ENCODE peak calls at places on chromosomes 12 and 14, in eight cellular contexts. One of them, this sample, is unnamed.

GRCh38 chr12:19095869-19096480 is 33.6 kb upstream of the PLEKHA5 start:
- DNase-seq in A673: no peak
- DNase-seq in lower leg skin: no peak
- DNase-seq in foreskin fibroblast: peak
- DNase-seq in CD8-positive, alpha-beta T cell: no peak
- DNase-seq in astrocyte of the spinal cord: peak
- DNase-seq in A549: peak
- DNase-seq in astrocyte of the cerebellum: no peak
- DNase-seq in this sample: no peak

GRCh38 chr14:55580401-55581010 is 499 bp downstream of the KTN1 start:
- DNase-seq in CD8-positive, alpha-beta T cell: peak
- DNase-seq in astrocyte of the spinal cord: no peak
- DNase-seq in A549: peak
- DNase-seq in foreskin fibroblast: peak
- DNase-seq in A673: peak
- DNase-seq in astrocyte of the cerebellum: no peak
- DNase-seq in lower leg skin: peak
- DNase-seq in this sample: peak

GRCh38 chr14:36397357-36397756 is 76.9 kb upstream of the MBIP start:
- DNase-seq in A673: no peak
- DNase-seq in astrocyte of the spinal cord: no peak
- DNase-seq in CD8-positive, alpha-beta T cell: no peak
- DNase-seq in foreskin fibroblast: no peak
- DNase-seq in A549: no peak
- DNase-seq in lower leg skin: no peak
- DNase-seq in astrocyte of the cerebellum: no peak
- DNase-seq in this sample: no peak

GRCh38 chr12:124804011-124804621 is 59.5 kb downstream of the SCARB1 start:
- DNase-seq in astrocyte of the cerebellum: peak
- DNase-seq in astrocyte of the spinal cord: peak
- DNase-seq in lower leg skin: peak
- DNase-seq in foreskin fibroblast: peak
- DNase-seq in A673: peak
- DNase-seq in CD8-positive, alpha-beta T cell: no peak
- DNase-seq in A549: peak
- DNase-seq in this sample: peak

GRCh38 chr12:80226576-80226975 is 127.2 kb downstream of the OTOGL start:
- DNase-seq in lower leg skin: no peak
- DNase-seq in CD8-positive, alpha-beta T cell: no peak
- DNase-seq in astrocyte of the spinal cord: peak
- DNase-seq in A549: no peak
- DNase-seq in astrocyte of the cerebellum: no peak
- DNase-seq in A673: peak
- DNase-seq in foreskin fibroblast: peak
- DNase-seq in this sample: peak

GRCh38 chr12:68877583-68877982 is 55.4 kb downstream of the CPM start:
- DNase-seq in CD8-positive, alpha-beta T cell: no peak
- DNase-seq in A549: no peak
- DNase-seq in A673: no peak
- DNase-seq in foreskin fibroblast: no peak
- DNase-seq in astrocyte of the spinal cord: no peak
- DNase-seq in lower leg skin: no peak
- DNase-seq in astrocyte of the cerebellum: no peak
- DNase-seq in this sample: no peak

GRCh38 chr12:14454098-14454907 is 88.8 kb downstream of the ATF7IP start:
- DNase-seq in astrocyte of the spinal cord: peak
- DNase-seq in A549: peak
- DNase-seq in A673: peak
- DNase-seq in foreskin fibroblast: peak
- DNase-seq in CD8-positive, alpha-beta T cell: no peak
- DNase-seq in astrocyte of the cerebellum: no peak
- DNase-seq in lower leg skin: no peak
- DNase-seq in this sample: peak

GRCh38 chr12:75482636-75483035 is 2.1 kb downstream of the GLIPR1 start:
- DNase-seq in foreskin fibroblast: peak
- DNase-seq in astrocyte of the cerebellum: no peak
- DNase-seq in A549: no peak
- DNase-seq in CD8-positive, alpha-beta T cell: no peak
- DNase-seq in astrocyte of the spinal cord: no peak
- DNase-seq in A673: peak
- DNase-seq in lower leg skin: no peak
- DNase-seq in this sample: no peak

GRCh38 chr14:103892247-103892646 is 36.0 kb upstream of the TDRD9 start:
- DNase-seq in A549: no peak
- DNase-seq in A673: no peak
- DNase-seq in lower leg skin: no peak
- DNase-seq in CD8-positive, alpha-beta T cell: no peak
- DNase-seq in astrocyte of the cerebellum: no peak
- DNase-seq in astrocyte of the spinal cord: no peak
- DNase-seq in foreskin fibroblast: no peak
- DNase-seq in this sample: no peak

GRCh38 chr12:71710276-71711125 is 24.6 kb downstream of the TMEM19 start:
- DNase-seq in foreskin fibroblast: peak
- DNase-seq in A549: peak
- DNase-seq in astrocyte of the cerebellum: peak
- DNase-seq in astrocyte of the spinal cord: peak
- DNase-seq in A673: peak
- DNase-seq in lower leg skin: no peak
- DNase-seq in CD8-positive, alpha-beta T cell: no peak
- DNase-seq in this sample: peak

GRCh38 chr14:105473677-105474477 is 744 bp upstream of the CRIP2 start:
- DNase-seq in foreskin fibroblast: peak
- DNase-seq in astrocyte of the spinal cord: peak
- DNase-seq in astrocyte of the cerebellum: peak
- DNase-seq in CD8-positive, alpha-beta T cell: no peak
- DNase-seq in A549: peak
- DNase-seq in lower leg skin: peak
- DNase-seq in A673: peak
- DNase-seq in this sample: peak

GRCh38 chr12:19045421-19045820 is 84.1 kb upstream of the PLEKHA5 start:
- DNase-seq in astrocyte of the cerebellum: no peak
- DNase-seq in A673: no peak
- DNase-seq in A549: no peak
- DNase-seq in lower leg skin: no peak
- DNase-seq in astrocyte of the spinal cord: no peak
- DNase-seq in foreskin fibroblast: peak
- DNase-seq in CD8-positive, alpha-beta T cell: no peak
- DNase-seq in this sample: no peak

GRCh38 chr12:9509464-9510166 is 98.1 kb downstream of the KLRB1 start:
- DNase-seq in CD8-positive, alpha-beta T cell: no peak
- DNase-seq in astrocyte of the spinal cord: peak
- DNase-seq in astrocyte of the cerebellum: peak
- DNase-seq in A549: no peak
- DNase-seq in lower leg skin: peak
- DNase-seq in A673: peak
- DNase-seq in foreskin fibroblast: peak
- DNase-seq in this sample: peak

GRCh38 chr14:61218765-61219164 is 62.4 kb downstream of the TMEM30B start:
- DNase-seq in astrocyte of the spinal cord: no peak
- DNase-seq in foreskin fibroblast: peak
- DNase-seq in A673: peak
- DNase-seq in astrocyte of the cerebellum: no peak
- DNase-seq in A549: no peak
- DNase-seq in lower leg skin: peak
- DNase-seq in CD8-positive, alpha-beta T cell: no peak
- DNase-seq in this sample: peak

GRCh38 chr12:49104822-49105221 is 5.8 kb downstream of the LMBR1L start:
- DNase-seq in CD8-positive, alpha-beta T cell: no peak
- DNase-seq in astrocyte of the cerebellum: no peak
- DNase-seq in lower leg skin: no peak
- DNase-seq in astrocyte of the spinal cord: no peak
- DNase-seq in foreskin fibroblast: no peak
- DNase-seq in A549: no peak
- DNase-seq in A673: no peak
- DNase-seq in this sample: no peak

GRCh38 chr12:19925881-19926665 is 442.3 kb upstream of the PDE3A start:
- DNase-seq in A549: no peak
- DNase-seq in lower leg skin: no peak
- DNase-seq in CD8-positive, alpha-beta T cell: no peak
- DNase-seq in foreskin fibroblast: no peak
- DNase-seq in A673: no peak
- DNase-seq in astrocyte of the spinal cord: no peak
- DNase-seq in astrocyte of the cerebellum: no peak
- DNase-seq in this sample: no peak

GRCh38 chr12:131848753-131849152 is 20.6 kb downstream of the MMP17 start:
- DNase-seq in A549: no peak
- DNase-seq in lower leg skin: no peak
- DNase-seq in foreskin fibroblast: no peak
- DNase-seq in astrocyte of the cerebellum: no peak
- DNase-seq in astrocyte of the spinal cord: no peak
- DNase-seq in A673: no peak
- DNase-seq in CD8-positive, alpha-beta T cell: no peak
- DNase-seq in this sample: no peak

GRCh38 chr12:71780207-71780822 is 25.7 kb downstream of the RAB21 start:
- DNase-seq in astrocyte of the spinal cord: peak
- DNase-seq in foreskin fibroblast: peak
- DNase-seq in CD8-positive, alpha-beta T cell: no peak
- DNase-seq in A549: peak
- DNase-seq in astrocyte of the cerebellum: peak
- DNase-seq in A673: peak
- DNase-seq in lower leg skin: no peak
- DNase-seq in this sample: peak

DNA sequence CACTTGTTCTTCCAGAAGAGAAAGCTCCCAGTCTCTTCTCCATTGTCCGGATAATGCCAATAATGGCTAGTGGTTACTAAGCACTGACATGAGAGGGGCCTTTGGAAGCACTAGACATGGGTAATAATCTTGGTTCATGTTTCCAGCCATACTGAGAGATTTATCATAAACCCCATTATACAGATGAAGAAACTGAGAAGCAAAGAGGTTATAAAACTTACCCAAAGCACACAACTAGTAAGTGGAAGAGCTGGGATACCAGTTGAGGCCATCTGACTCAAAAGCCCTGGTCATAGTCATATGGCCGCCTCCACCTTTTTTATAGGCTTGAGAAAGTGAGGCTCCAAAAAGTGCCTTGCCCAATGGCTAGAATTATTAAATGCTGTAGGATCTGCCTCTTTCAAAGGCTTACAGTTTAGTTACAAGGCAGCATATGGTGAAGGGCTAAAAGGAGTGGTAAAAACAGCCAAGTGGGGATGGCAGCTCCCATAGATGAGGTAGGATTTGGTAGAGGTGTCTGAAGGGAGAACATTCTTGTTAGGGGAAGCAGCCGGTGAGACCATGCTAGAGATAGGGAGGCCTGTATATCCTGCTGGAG is 981 bp downstream of the TXNRD1 start:
- DNase-seq in A549: peak
- DNase-seq in CD8-positive, alpha-beta T cell: no peak
- DNase-seq in astrocyte of the spinal cord: no peak
- DNase-seq in astrocyte of the cerebellum: no peak
- DNase-seq in A673: no peak
- DNase-seq in foreskin fibroblast: no peak
- DNase-seq in lower leg skin: no peak
- DNase-seq in this sample: no peak
- H3K4me3 ChIP-seq in A549: peak
- H3K4me3 ChIP-seq in CD8-positive, alpha-beta T cell: peak
- H3K4me3 ChIP-seq in astrocyte of the spinal cord: peak
- H3K4me3 ChIP-seq in astrocyte of the cerebellum: peak
- H3K4me3 ChIP-seq in A673: peak
- H3K4me3 ChIP-seq in foreskin fibroblast: no peak
- H3K4me3 ChIP-seq in lower leg skin: no peak
- H3K4me3 ChIP-seq in this sample: no peak

GRCh38 chr14:65604946-65605345 is 192.4 kb downstream of the FUT8 start:
- DNase-seq in CD8-positive, alpha-beta T cell: no peak
- DNase-seq in astrocyte of the cerebellum: no peak
- DNase-seq in foreskin fibroblast: peak
- DNase-seq in A549: peak
- DNase-seq in lower leg skin: no peak
- DNase-seq in A673: no peak
- DNase-seq in astrocyte of the spinal cord: peak
- DNase-seq in this sample: no peak
- TF ChIP-seq CTCF in CD8-positive, alpha-beta T cell: no peak
- TF ChIP-seq CTCF in astrocyte of the cerebellum: no peak
- TF ChIP-seq CTCF in foreskin fibroblast: peak
- TF ChIP-seq CTCF in A549: peak
- TF ChIP-seq CTCF in lower leg skin: no peak
- TF ChIP-seq CTCF in A673: peak
- TF ChIP-seq CTCF in astrocyte of the spinal cord: peak
- TF ChIP-seq CTCF in this sample: peak

GRCh38 chr14:21382095-21382494 is 1.7 kb downstream of the SUPT16H start:
- DNase-seq in lower leg skin: no peak
- DNase-seq in A673: no peak
- DNase-seq in CD8-positive, alpha-beta T cell: no peak
- DNase-seq in foreskin fibroblast: no peak
- DNase-seq in astrocyte of the spinal cord: no peak
- DNase-seq in astrocyte of the cerebellum: no peak
- DNase-seq in A549: no peak
- DNase-seq in this sample: no peak

GRCh38 chr14:21384494-21384851 is 654 bp upstream of the SUPT16H start:
- DNase-seq in A549: no peak
- DNase-seq in astrocyte of the cerebellum: no peak
- DNase-seq in A673: no peak
- DNase-seq in CD8-positive, alpha-beta T cell: no peak
- DNase-seq in foreskin fibroblast: no peak
- DNase-seq in astrocyte of the spinal cord: no peak
- DNase-seq in lower leg skin: no peak
- DNase-seq in this sample: no peak

GRCh38 chr14:21383848-21384493 is at the start of gene SUPT16H:
- DNase-seq in astrocyte of the cerebellum: peak
- DNase-seq in lower leg skin: peak
- DNase-seq in A549: peak
- DNase-seq in foreskin fibroblast: peak
- DNase-seq in A673: peak
- DNase-seq in astrocyte of the spinal cord: peak
- DNase-seq in CD8-positive, alpha-beta T cell: peak
- DNase-seq in this sample: peak

GRCh38 chr14:21382886-21383847 is 652 bp downstream of the SUPT16H start:
- DNase-seq in lower leg skin: peak
- DNase-seq in A673: peak
- DNase-seq in astrocyte of the spinal cord: peak
- DNase-seq in A549: peak
- DNase-seq in foreskin fibroblast: peak
- DNase-seq in CD8-positive, alpha-beta T cell: peak
- DNase-seq in astrocyte of the cerebellum: no peak
- DNase-seq in this sample: peak

GRCh38 chr14:21385170-21385904 is 1.5 kb upstream of the SUPT16H start:
- DNase-seq in CD8-positive, alpha-beta T cell: no peak
- DNase-seq in foreskin fibroblast: peak
- DNase-seq in astrocyte of the cerebellum: no peak
- DNase-seq in A673: no peak
- DNase-seq in A549: no peak
- DNase-seq in astrocyte of the spinal cord: no peak
- DNase-seq in lower leg skin: peak
- DNase-seq in this sample: no peak
- H3K4me3 ChIP-seq in CD8-positive, alpha-beta T cell: no peak
- H3K4me3 ChIP-seq in foreskin fibroblast: no peak
- H3K4me3 ChIP-seq in astrocyte of the cerebellum: no peak
- H3K4me3 ChIP-seq in A673: no peak
- H3K4me3 ChIP-seq in A549: no peak
- H3K4me3 ChIP-seq in astrocyte of the spinal cord: no peak
- H3K4me3 ChIP-seq in lower leg skin: no peak
- H3K4me3 ChIP-seq in this sample: no peak

DNA sequence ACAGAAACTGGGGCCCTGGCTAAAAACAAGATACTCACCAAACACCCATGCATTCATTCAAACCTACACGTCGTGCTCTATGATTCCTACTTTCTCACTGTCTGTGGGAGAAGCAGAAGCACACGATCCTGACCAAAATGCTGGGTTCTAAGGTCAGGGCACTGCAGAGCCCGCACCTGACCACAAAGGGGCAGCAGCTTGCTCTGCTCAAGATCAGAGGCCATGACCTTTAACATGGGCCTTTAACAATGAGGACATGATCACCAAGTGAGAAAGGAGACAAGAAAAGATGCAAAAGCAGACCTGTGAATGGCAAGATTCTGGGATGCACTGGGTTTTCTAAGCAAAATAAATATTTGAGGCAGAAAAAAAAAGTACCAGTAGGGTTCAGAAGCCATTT is 40.1 kb upstream of the VPS33A start:
- DNase-seq in astrocyte of the spinal cord: no peak
- DNase-seq in lower leg skin: no peak
- DNase-seq in astrocyte of the cerebellum: no peak
- DNase-seq in foreskin fibroblast: no peak
- DNase-seq in CD8-positive, alpha-beta T cell: no peak
- DNase-seq in A549: peak
- DNase-seq in A673: no peak
- DNase-seq in this sample: no peak
- TF ChIP-seq CTCF in astrocyte of the spinal cord: no peak
- TF ChIP-seq CTCF in lower leg skin: no peak
- TF ChIP-seq CTCF in astrocyte of the cerebellum: no peak
- TF ChIP-seq CTCF in foreskin fibroblast: no peak
- TF ChIP-seq CTCF in CD8-positive, alpha-beta T cell: no peak
- TF ChIP-seq CTCF in A549: no peak
- TF ChIP-seq CTCF in A673: no peak
- TF ChIP-seq CTCF in this sample: no peak